ENCODE peak calls at places on chromosomes 16 and 17, in nine cellular contexts. A, Y, Q, V, F, J, G, W and R are unnamed samples. For H3K4me1, the result is how much of the 10 kb centered on the place peaks cover.

GRCh38 chr17:46942441-46943217 is 19.7 kb downstream of the GOSR2 start:
- DNase-seq in A (peak), Y (peak), Q (peak), V (no peak), F (peak), J (peak), G (peak), W (peak), R (peak)

GRCh38 chr17:62179525-62180161 is 114.6 kb upstream of the MED13 start:
- DNase-seq in A (no peak), Y (no peak), Q (no peak), V (no peak), F (no peak), J (peak), G (no peak), W (no peak), R (no peak)

GRCh38 chr17:65953316-65954147 is 238.4 kb downstream of the CEP112 start:
- DNase-seq in A (peak), Y (peak), Q (no peak), V (no peak), F (no peak), J (peak), G (no peak), W (no peak), R (no peak)

GRCh38 chr17:44200478-44201155 is 933 bp upstream of the ATXN7L3 start:
- DNase-seq in A (peak), Y (no peak), Q (no peak), V (no peak), F (no peak), J (peak), G (no peak), W (no peak), R (no peak)

GRCh38 chr17:46809110-46809571 is 9.4 kb downstream of the WNT3 start:
- DNase-seq in A (peak), Y (peak), Q (no peak), V (no peak), F (no peak), J (peak), G (no peak), W (no peak), R (no peak)

GRCh38 chr17:38921756-38922411 is 3.5 kb upstream of the LASP1NB start:
- DNase-seq in A (no peak), Y (peak), Q (peak), V (no peak), F (no peak), J (no peak), G (peak), W (no peak), R (no peak)

GRCh38 chr17:73436966-73437365 is 125.2 kb upstream of the CDC42EP4 start:
- DNase-seq in A (no peak), Y (no peak), Q (no peak), V (no peak), F (no peak), J (no peak), G (no peak), W (no peak), R (no peak)

GRCh38 chr16:1495281-1496262 is 2.4 kb downstream of the TELO2 start:
- DNase-seq in A (no peak), Y (no peak), Q (no peak), V (no peak), F (no peak), J (no peak), G (peak), W (peak), R (no peak)

GRCh38 chr16:75109732-75110243 is 6.8 kb downstream of the LDHD start:
- DNase-seq in A (no peak), Y (peak), Q (peak), V (no peak), F (no peak), J (no peak), G (no peak), W (peak), R (no peak)

GRCh38 chr17:58302919-58303551 is 22.3 kb upstream of the MPO start:
- DNase-seq in A (no peak), Y (peak), Q (peak), V (no peak), F (no peak), J (no peak), G (peak), W (no peak), R (no peak)

GRCh38 chr16:47392114-47392513 is 68.7 kb downstream of the ITFG1 start:
- DNase-seq in A (no peak), Y (no peak), Q (no peak), V (no peak), F (no peak), J (no peak), G (no peak), W (no peak), R (no peak)

GRCh38 chr16:22088642-22089041 is 3.7 kb upstream of the VWA3A start:
- DNase-seq in A (no peak), Y (no peak), Q (no peak), V (no peak), F (no peak), J (no peak), G (no peak), W (no peak), R (no peak)

GRCh38 chr17:4900231-4901107 is 1.1 kb downstream of the C17orf107 start:
- DNase-seq in A (no peak), Y (peak), Q (peak), V (no peak), F (peak), J (peak), G (no peak), W (peak), R (no peak)

GRCh38 chr17:50658602-50659001 is 23.9 kb downstream of the ABCC3 start:
- DNase-seq in A (no peak), Y (peak), Q (no peak), V (no peak), F (no peak), J (no peak), G (peak), W (no peak), R (no peak)

GRCh38 chr16:9033125-9033830 is 58.2 kb upstream of the HAPSTR1 start:
- DNase-seq in A (peak), Y (peak), Q (peak), V (no peak), F (no peak), J (peak), G (no peak), W (no peak), R (peak)

GRCh38 chr17:30450125-30451027 is 26.8 kb upstream of the GOSR1 start:
- DNase-seq in A (no peak), Y (no peak), Q (no peak), V (no peak), F (no peak), J (no peak), G (no peak), W (no peak), R (no peak)

GRCh38 chr17:65466547-65466946 is 94.9 kb downstream of the AXIN2 start:
- DNase-seq in A (no peak), Y (no peak), Q (no peak), V (no peak), F (no peak), J (no peak), G (no peak), W (no peak), R (no peak)

GRCh38 chr17:66018786-66019185 is 173.1 kb downstream of the CEP112 start:
- DNase-seq in A (no peak), Y (no peak), Q (no peak), V (no peak), F (no peak), J (no peak), G (no peak), W (no peak), R (no peak)

GRCh38 chr16:84199861-84200260 is 8.9 kb downstream of the ADAD2 start:
- DNase-seq in A (no peak), Y (no peak), Q (no peak), V (no peak), F (no peak), J (no peak), G (no peak), W (peak), R (no peak)

GRCh38 chr17:80352216-80352895 is 62.6 kb upstream of the ENDOV start:
- DNase-seq in A (no peak), Y (no peak), Q (no peak), V (no peak), F (no peak), J (no peak), G (peak), W (peak), R (no peak)

GRCh38 chr16:19599968-19600716 is 44.6 kb downstream of the VPS35L start:
- DNase-seq in A (no peak), Y (no peak), Q (no peak), V (no peak), F (no peak), J (no peak), G (no peak), W (no peak), R (no peak)

GRCh38 chr16:56625140-56625942 is at the start of gene MT1E:
- DNase-seq in A (peak), Y (peak), Q (peak), V (no peak), F (peak), J (peak), G (peak), W (peak), R (no peak)

GRCh38 chr17:57471941-57472368 is 215.6 kb downstream of the MSI2 start:
- DNase-seq in A (no peak), Y (peak), Q (no peak), V (no peak), F (no peak), J (peak), G (no peak), W (no peak), R (no peak)

GRCh38 chr16:31507929-31508705 is at the start of gene RUSF1:
- DNase-seq in A (peak), Y (peak), Q (peak), V (peak), F (peak), J (peak), G (peak), W (peak), R (no peak)

GRCh38 chr16:89489731-89490385 is 503 bp downstream of the ANKRD11 start:
- DNase-seq in A (no peak), Y (no peak), Q (no peak), V (no peak), F (no peak), J (no peak), G (peak), W (peak), R (no peak)

GRCh38 chr17:79915850-79916430 is 76.7 kb upstream of the CBX4 start:
- DNase-seq in A (peak), Y (peak), Q (peak), V (no peak), F (no peak), J (peak), G (peak), W (peak), R (no peak)

GRCh38 chr17:31739300-31739699 is 119.7 kb downstream of the COPRS start:
- DNase-seq in A (no peak), Y (no peak), Q (no peak), V (no peak), F (no peak), J (no peak), G (no peak), W (no peak), R (no peak)

GRCh38 chr16:89764711-89765201 is 43.4 kb downstream of the ZNF276 start:
- DNase-seq in A (no peak), Y (no peak), Q (peak), V (peak), F (peak), J (no peak), G (no peak), W (no peak), R (no peak)

GRCh38 chr17:39916918-39917317 is 1.5 kb downstream of the GSDMB start:
- DNase-seq in A (no peak), Y (no peak), Q (no peak), V (no peak), F (no peak), J (peak), G (no peak), W (no peak), R (no peak)

GRCh38 chr16:79632289-79632688 is 31.8 kb upstream of the MAF start:
- DNase-seq in A (no peak), Y (no peak), Q (no peak), V (no peak), F (no peak), J (peak), G (no peak), W (no peak), R (no peak)

GRCh38 chr16:85329999-85330693 is 217.9 kb upstream of the CIBAR2 start:
- DNase-seq in A (no peak), Y (peak), Q (no peak), V (no peak), F (no peak), J (peak), G (no peak), W (peak), R (no peak)
- H3K27ac ChIP-seq in A (peak), Y (peak), Q (no peak), V (no peak), F (peak), J (peak), G (no peak), W (peak), R (no peak)

DNA sequence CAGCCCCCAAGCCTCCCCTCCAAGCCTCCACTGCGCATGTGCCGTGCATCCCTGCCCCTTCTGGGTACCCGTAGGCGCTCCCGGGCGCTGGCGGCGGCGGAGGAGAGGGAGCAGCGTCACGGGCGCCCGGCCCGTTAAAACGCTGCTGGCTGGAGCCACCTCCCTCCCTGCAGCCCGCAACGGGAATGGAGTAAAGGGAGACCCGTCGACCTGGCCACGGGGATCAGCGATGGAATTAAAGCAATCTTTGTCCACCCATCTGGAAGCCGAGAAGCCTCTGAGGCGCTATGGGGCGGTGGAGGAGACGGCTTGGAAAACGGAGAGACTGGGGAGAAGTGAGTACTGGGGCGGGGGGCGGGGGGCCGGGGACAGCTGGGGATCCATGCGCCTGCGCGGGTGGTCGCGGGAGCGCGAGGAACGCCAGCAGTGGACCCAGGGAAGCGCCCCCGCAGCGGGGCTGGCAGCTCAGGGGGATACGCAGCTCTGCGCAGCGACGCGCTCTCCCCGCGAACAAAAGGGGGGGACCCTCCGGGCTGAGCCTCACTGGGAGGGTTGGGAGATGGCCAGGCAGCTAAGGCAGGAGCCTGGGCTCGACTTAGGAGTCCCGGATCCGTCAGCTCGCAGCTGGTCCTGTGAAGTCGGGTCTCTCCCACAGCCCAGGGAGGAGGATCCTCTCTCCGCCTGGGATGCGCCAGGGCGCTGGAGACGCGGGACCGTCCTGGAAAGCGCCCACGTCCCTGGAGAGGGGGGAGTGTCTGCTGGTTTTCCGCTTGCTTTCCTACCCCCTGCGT is at the start of gene BMERB1:
- DNase-seq in A (peak), Y (peak), Q (peak), V (peak), F (peak), J (peak), G (peak), W (peak), R (no peak)
- H3K4me3 ChIP-seq in A (peak), Y (peak), Q (peak), V (peak), F (peak), J (peak), G (peak), W (peak), R (peak)

DNA sequence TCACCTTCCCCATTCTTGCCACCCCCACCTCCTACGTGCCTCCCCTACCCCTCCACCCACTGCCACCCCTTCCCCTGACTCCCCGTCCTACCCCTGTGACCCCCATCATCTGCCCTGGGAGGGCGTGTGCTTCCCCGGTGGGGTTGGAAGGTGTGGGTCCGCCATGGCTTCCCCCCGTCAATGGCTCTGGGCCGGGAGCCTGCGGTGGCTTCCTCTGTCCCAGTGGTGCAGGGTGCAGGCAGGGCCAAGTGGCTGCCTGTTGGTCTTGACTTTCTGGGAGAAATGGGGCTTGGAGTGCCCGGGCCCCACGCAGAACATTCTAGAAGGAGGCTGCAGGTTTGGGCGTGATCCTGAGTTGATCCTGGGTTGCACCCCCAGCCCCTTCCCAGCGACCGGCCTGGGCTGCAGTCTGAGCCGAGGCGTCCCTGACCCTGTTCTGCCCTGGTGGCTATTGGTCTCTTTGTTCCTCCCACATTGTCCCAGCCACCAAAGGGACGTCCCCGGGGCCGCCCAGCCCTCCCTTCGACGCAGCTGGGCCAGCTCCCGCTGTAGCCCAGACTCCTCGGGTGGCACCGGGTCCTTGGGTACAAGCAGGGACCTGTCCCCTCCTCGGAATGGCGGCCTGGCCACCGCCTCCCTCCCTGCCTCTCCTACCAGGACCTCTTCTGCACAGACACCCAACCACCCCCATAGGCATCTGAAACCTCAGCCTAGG is 25.7 kb downstream of the GSE1 start:
- DNase-seq in A (no peak), Y (no peak), Q (peak), V (no peak), F (no peak), J (no peak), G (no peak), W (no peak), R (no peak)
- H3K4me1 ChIP-seq in A (under half), Y (under half), Q (half or more), V (under half), F (under half), J (under half), G (under half), W (half or more), R (under half)

GRCh38 chr16:12091569-12092346 is 115.2 kb downstream of the SNX29 start:
- DNase-seq in A (no peak), Y (no peak), Q (no peak), V (no peak), F (no peak), J (no peak), G (peak), W (no peak), R (no peak)

GRCh38 chr16:12086861-12087260 is 110.3 kb downstream of the SNX29 start:
- DNase-seq in A (no peak), Y (no peak), Q (no peak), V (no peak), F (no peak), J (no peak), G (peak), W (no peak), R (no peak)

GRCh38 chr16:12090162-12090552 is 113.6 kb downstream of the SNX29 start:
- DNase-seq in A (no peak), Y (peak), Q (no peak), V (no peak), F (no peak), J (peak), G (peak), W (no peak), R (no peak)

GRCh38 chr16:12087901-12088364 is 111.4 kb downstream of the SNX29 start:
- DNase-seq in A (no peak), Y (no peak), Q (peak), V (no peak), F (no peak), J (no peak), G (peak), W (no peak), R (no peak)

GRCh38 chr16:12089492-12090161 is 113.1 kb downstream of the SNX29 start:
- DNase-seq in A (peak), Y (peak), Q (peak), V (peak), F (no peak), J (peak), G (peak), W (no peak), R (no peak)
- H3K27ac ChIP-seq in A (no peak), Y (no peak), Q (peak), V (no peak), F (no peak), J (no peak), G (no peak), W (no peak), R (no peak)

DNA sequence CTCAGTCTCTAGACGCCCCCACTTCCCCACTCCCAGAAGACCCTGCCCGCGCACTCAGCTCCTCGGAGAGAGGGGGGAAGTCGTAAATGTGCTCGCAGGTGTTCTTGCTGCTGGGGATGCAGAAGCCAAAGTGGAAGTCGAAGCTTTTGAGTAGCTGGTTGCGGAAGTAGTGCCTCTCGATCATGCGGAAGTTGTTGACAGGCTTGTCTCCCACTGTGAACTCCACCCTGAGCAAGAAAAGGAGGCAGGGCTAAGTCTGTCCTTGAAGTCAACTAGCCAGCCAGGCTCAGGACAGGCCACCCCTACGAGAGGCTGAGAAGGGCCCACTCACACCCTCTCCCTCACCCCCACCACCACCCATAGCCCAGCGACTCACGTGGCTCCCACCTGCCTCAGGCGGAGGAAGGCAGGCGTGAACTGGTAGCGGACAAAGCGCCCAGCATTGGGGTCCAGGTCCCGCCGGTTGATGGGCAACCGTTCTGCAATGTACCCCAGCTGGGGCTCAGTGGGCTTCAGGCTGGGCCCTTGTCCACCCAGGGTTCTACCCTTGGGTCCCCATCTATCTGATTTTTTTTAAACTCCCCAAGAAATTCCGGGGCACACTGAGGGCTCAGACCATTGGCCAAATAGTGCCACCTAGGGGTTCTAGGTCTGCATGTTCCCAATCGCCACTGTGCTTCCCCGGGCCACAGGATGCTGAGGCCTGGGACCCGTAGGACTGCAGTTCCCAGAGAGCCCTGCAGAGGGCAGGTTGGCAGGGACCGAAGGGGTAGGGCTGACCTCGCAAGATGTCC is 4.6 kb downstream of the UNC119 start:
- DNase-seq in A (peak), Y (peak), Q (peak), V (no peak), F (peak), J (peak), G (peak), W (peak), R (peak)
- H3K4me3 ChIP-seq in A (no peak), Y (no peak), Q (no peak), V (no peak), F (no peak), J (no peak), G (no peak), W (no peak), R (no peak)

GRCh38 chr17:77141846-77142449 is 1.2 kb downstream of the SEC14L1 start:
- DNase-seq in A (no peak), Y (no peak), Q (no peak), V (no peak), F (no peak), J (no peak), G (no peak), W (no peak), R (no peak)
- H3K4me1 ChIP-seq in A (under half), Y (under half), Q (half or more), V (under half), F (under half), J (under half), G (under half), W (under half), R (under half)

DNA sequence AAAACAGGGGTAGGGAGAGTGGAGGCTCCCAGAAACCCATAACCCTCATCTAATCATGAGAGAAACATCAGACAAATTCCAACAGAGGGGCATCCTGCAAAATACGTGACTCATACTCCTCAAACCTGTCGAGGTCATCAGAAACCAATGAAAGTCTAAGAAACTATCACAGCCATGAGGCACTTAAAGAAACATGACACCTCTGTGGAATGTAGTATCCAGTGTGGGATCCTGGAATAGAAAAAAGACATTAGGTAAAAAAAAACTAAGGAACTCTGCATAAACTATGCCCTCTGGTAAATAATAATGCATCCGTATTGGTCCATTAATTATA is 16.4 kb downstream of the CDH5 start:
- DNase-seq in A (peak), Y (no peak), Q (no peak), V (no peak), F (no peak), J (peak), G (no peak), W (no peak), R (no peak)
- H3K27ac ChIP-seq in A (peak), Y (no peak), Q (no peak), V (peak), F (no peak), J (peak), G (no peak), W (peak), R (no peak)

GRCh38 chr17:72192409-72193192 is 71.8 kb downstream of the SOX9 start:
- DNase-seq in A (no peak), Y (peak), Q (no peak), V (no peak), F (no peak), J (peak), G (no peak), W (peak), R (no peak)
- H3K4me3 ChIP-seq in A (no peak), Y (no peak), Q (no peak), V (no peak), F (no peak), J (no peak), G (no peak), W (no peak), R (no peak)